ENCODE peak calls at places on chromosome 5, in five cellular contexts. C is activated CD8-positive, alpha-beta T cell treated with anti-CD3 and anti-CD28 coated beads, Interleukin-2, amount 10 ng/mL, durations not matched to agents 7 days and 5 days; R is effector memory CD8-positive, alpha-beta T cell; D is activated naive CD8-positive, alpha-beta T cell treated with anti-CD3 and anti-CD28 coated beads, Interleukin-2, amount 50 U/mL, for 24 hours; A is left cardiac atrium. X is an unnamed sample.

GRCh38 chr5:169128679-169129078 is 172.3 kb downstream of the SLIT3 start:
- ATAC-seq in C (no peak), R (no peak), D (no peak), A (no peak), X (no peak)

GRCh38 chr5:168342151-168342825 is 50.8 kb downstream of the WWC1 start:
- ATAC-seq in C (no peak), R (no peak), D (no peak), A (no peak), X (peak)

GRCh38 chr5:136036991-136037705 is 8.4 kb downstream of the TGFBI start:
- ATAC-seq in C (peak), R (peak), D (peak), A (peak), X (peak)

GRCh38 chr5:157481255-157481654 is 21.2 kb downstream of the NIPAL4 start:
- ATAC-seq in C (no peak), R (peak), D (no peak), A (no peak), X (peak)

GRCh38 chr5:149645236-149645635 is 63.9 kb downstream of the ARHGEF37 start:
- ATAC-seq in C (no peak), R (no peak), D (no peak), A (no peak), X (no peak)

GRCh38 chr5:116075117-116075910 is 9.5 kb upstream of the COMMD10 start:
- ATAC-seq in C (no peak), R (peak), D (peak), A (no peak), X (no peak)

GRCh38 chr5:33501260-33501659 is 60.5 kb downstream of the TARS1 start:
- ATAC-seq in C (no peak), R (no peak), D (no peak), A (no peak), X (no peak)

GRCh38 chr5:139147743-139148079 is 50.5 kb downstream of the SIL1 start:
- ATAC-seq in C (no peak), R (no peak), D (no peak), A (peak), X (no peak)

GRCh38 chr5:102986074-102986473 is 133.9 kb downstream of the GIN1 start:
- ATAC-seq in C (no peak), R (no peak), D (no peak), A (no peak), X (no peak)

GRCh38 chr5:157516626-157517325 is 56.8 kb downstream of the NIPAL4 start:
- ATAC-seq in C (no peak), R (no peak), D (no peak), A (peak), X (no peak)

GRCh38 chr5:121021688-121022087 is 557.6 kb downstream of the PRR16 start:
- ATAC-seq in C (no peak), R (no peak), D (no peak), A (no peak), X (no peak)

GRCh38 chr5:157602505-157602904 is 26.9 kb upstream of the ADAM19 start:
- ATAC-seq in C (peak), R (no peak), D (peak), A (peak), X (peak)

GRCh38 chr5:171774418-171774817 is 11.2 kb upstream of the SMIM23 start:
- ATAC-seq in C (no peak), R (no peak), D (no peak), A (no peak), X (no peak)

GRCh38 chr5:43409809-43410271 is 2.4 kb downstream of the CCL28 start:
- ATAC-seq in C (no peak), R (no peak), D (no peak), A (no peak), X (no peak)

GRCh38 chr5:10579537-10580521 is 16.0 kb downstream of the ANKRD33B start:
- ATAC-seq in C (no peak), R (no peak), D (peak), A (no peak), X (peak)

GRCh38 chr5:173567548-173567947 is 48.9 kb downstream of the BOD1 start:
- ATAC-seq in C (no peak), R (no peak), D (no peak), A (no peak), X (no peak)

GRCh38 chr5:126872558-126873349 is 95.8 kb downstream of the LMNB1 start:
- ATAC-seq in C (no peak), R (no peak), D (no peak), A (peak), X (no peak)

GRCh38 chr5:148855249-148856008 is 29.0 kb downstream of the ADRB2 start:
- ATAC-seq in C (peak), R (peak), D (no peak), A (peak), X (no peak)

GRCh38 chr5:180523629-180524466 is 29.7 kb downstream of the CNOT6 start:
- ATAC-seq in C (no peak), R (no peak), D (no peak), A (no peak), X (no peak)

GRCh38 chr5:207599-207998 is 10.4 kb downstream of the CCDC127 start:
- ATAC-seq in C (no peak), R (no peak), D (no peak), A (peak), X (no peak)

GRCh38 chr5:112418412-112419049 is 546 bp downstream of the EPB41L4A start:
- ATAC-seq in C (peak), R (peak), D (no peak), A (peak), X (no peak)

GRCh38 chr5:38527475-38527874 is 29.0 kb downstream of the LIFR start:
- ATAC-seq in C (no peak), R (no peak), D (no peak), A (no peak), X (peak)

GRCh38 chr5:157772077-157772613 is 28.6 kb downstream of the LSM11 start:
- ATAC-seq in C (no peak), R (no peak), D (peak), A (no peak), X (peak)

GRCh38 chr5:76958976-76959767 is 6.3 kb downstream of the CRHBP start:
- ATAC-seq in C (no peak), R (no peak), D (peak), A (peak), X (no peak)

GRCh38 chr5:132996307-132996706 is 30.0 kb downstream of the ZCCHC10 start:
- ATAC-seq in C (no peak), R (no peak), D (no peak), A (no peak), X (no peak)

GRCh38 chr5:102691434-102691833 is 63.7 kb upstream of the PAM start:
- ATAC-seq in C (no peak), R (no peak), D (no peak), A (no peak), X (no peak)

GRCh38 chr5:154118832-154119442 is 71.6 kb upstream of the GALNT10 start:
- ATAC-seq in C (no peak), R (no peak), D (no peak), A (no peak), X (peak)

GRCh38 chr5:140312067-140312790 is 9.3 kb upstream of the PFDN1 start:
- ATAC-seq in C (no peak), R (no peak), D (no peak), A (peak), X (no peak)

GRCh38 chr5:173765661-173766060 is 122.5 kb upstream of the CPEB4 start:
- ATAC-seq in C (no peak), R (no peak), D (no peak), A (no peak), X (no peak)

X was measured in stimulated activated memory B cell treated with anti-CD40 and anti-IgM and Interleukin-4, amounts not matched to agents 10 μg/mL and 1 μg/mL and 100 μg/mL, for 72 hours.